ENCODE peak calls at places on chromosomes 11 and 22, in ten cellular contexts. Z is fibroblast of lung, C is GM13977, F is heart right ventricle, O is RWPE1, L is HCT116, W is cardiac muscle cell, K is sigmoid colon, T is lower leg skin, U is Peyer's patch. S is an unnamed sample.

GRCh38 chr11:46149342-46149741 is 28.1 kb upstream of the PHF21A start:
- DNase-seq in W (no peak), Z (no peak), K (no peak), U (no peak), T (no peak), O (no peak), C (no peak), F (no peak), L (no peak), S (no peak)

GRCh38 chr11:75259711-75260110 is 19.1 kb downstream of the TPBGL start:
- DNase-seq in C (no peak), O (no peak), K (peak), L (no peak), Z (no peak), F (no peak), W (no peak), T (peak), U (no peak), S (no peak)

GRCh38 chr11:2382927-2383822 is 6.1 kb downstream of the CD81 start:
- DNase-seq in F (peak), K (peak), U (peak), Z (peak), O (no peak), T (no peak), W (peak), C (no peak), L (no peak), S (no peak)

GRCh38 chr11:122186439-122187080 is 70.5 kb upstream of the BLID start:
- DNase-seq in K (no peak), U (no peak), W (no peak), C (no peak), L (peak), F (no peak), O (peak), T (no peak), Z (peak), S (no peak)

GRCh38 chr11:133835258-133836075 is 9.8 kb downstream of the SPATA19 start:
- DNase-seq in W (peak), F (peak), L (peak), T (peak), Z (peak), C (peak), O (peak), K (no peak), U (no peak), S (peak)

GRCh38 chr11:116851631-116852030 is 14.2 kb upstream of the APOA1 start:
- DNase-seq in W (no peak), Z (no peak), C (no peak), O (no peak), U (peak), K (no peak), L (no peak), F (no peak), T (no peak), S (peak)

GRCh38 chr11:128323381-128323780 is 264.0 kb downstream of the ETS1 start:
- DNase-seq in F (peak), O (no peak), K (no peak), C (peak), U (no peak), Z (peak), T (no peak), L (no peak), W (peak), S (peak)

GRCh38 chr22:27851974-27852713 is 50.6 kb upstream of the MN1 start:
- DNase-seq in O (no peak), T (no peak), C (no peak), K (peak), U (no peak), Z (no peak), F (no peak), L (no peak), W (no peak), S (no peak)

GRCh38 chr11:6733326-6734030 is 38.3 kb downstream of the OR2AG2 start:
- DNase-seq in T (no peak), W (no peak), K (no peak), Z (no peak), O (no peak), C (no peak), U (no peak), L (no peak), F (no peak), S (no peak)

GRCh38 chr22:22955866-22956535 is 68.4 kb downstream of the IGLL5 start:
- DNase-seq in W (peak), T (peak), F (peak), U (peak), K (peak), Z (peak), L (peak), O (peak), C (no peak), S (peak)

GRCh38 chr11:117908959-117909610 is 20.1 kb downstream of the TMPRSS13 start:
- DNase-seq in O (no peak), F (no peak), U (no peak), K (no peak), C (no peak), L (no peak), W (peak), T (peak), Z (no peak), S (peak)

GRCh38 chr11:82315093-82315492 is 418.6 kb downstream of the FAM181B start:
- DNase-seq in T (no peak), Z (no peak), F (no peak), W (peak), L (no peak), K (peak), C (peak), O (peak), U (no peak), S (peak)

GRCh38 chr11:68042219-68043028 is 3.6 kb downstream of the TCIRG1 start:
- DNase-seq in W (no peak), C (no peak), Z (no peak), U (no peak), K (peak), T (no peak), O (no peak), F (no peak), L (no peak), S (no peak)

GRCh38 chr22:49820984-49821383 is 6.7 kb downstream of the BRD1 start:
- DNase-seq in U (no peak), T (no peak), F (no peak), O (no peak), L (no peak), Z (no peak), W (no peak), K (no peak), C (no peak), S (no peak)

GRCh38 chr22:38412435-38413084 is 42.4 kb downstream of the KCNJ4 start:
- DNase-seq in C (peak), Z (no peak), K (peak), F (no peak), L (no peak), W (no peak), O (peak), T (peak), U (no peak), S (peak)

GRCh38 chr11:44805152-44805461 is 78.3 kb downstream of the TSPAN18 start:
- DNase-seq in C (no peak), K (no peak), O (no peak), L (no peak), F (no peak), U (no peak), T (no peak), W (no peak), Z (no peak), S (no peak)

GRCh38 chr11:75352417-75353206 is 1.2 kb upstream of the ARRB1 start:
- DNase-seq in L (no peak), T (no peak), C (peak), K (peak), W (no peak), F (no peak), U (peak), O (no peak), Z (no peak), S (peak)

GRCh38 chr11:117505285-117505970 is 177.8 kb downstream of the CEP164 start:
- DNase-seq in W (no peak), Z (no peak), F (no peak), C (no peak), L (no peak), O (no peak), K (no peak), T (no peak), U (no peak), S (no peak)

DNA sequence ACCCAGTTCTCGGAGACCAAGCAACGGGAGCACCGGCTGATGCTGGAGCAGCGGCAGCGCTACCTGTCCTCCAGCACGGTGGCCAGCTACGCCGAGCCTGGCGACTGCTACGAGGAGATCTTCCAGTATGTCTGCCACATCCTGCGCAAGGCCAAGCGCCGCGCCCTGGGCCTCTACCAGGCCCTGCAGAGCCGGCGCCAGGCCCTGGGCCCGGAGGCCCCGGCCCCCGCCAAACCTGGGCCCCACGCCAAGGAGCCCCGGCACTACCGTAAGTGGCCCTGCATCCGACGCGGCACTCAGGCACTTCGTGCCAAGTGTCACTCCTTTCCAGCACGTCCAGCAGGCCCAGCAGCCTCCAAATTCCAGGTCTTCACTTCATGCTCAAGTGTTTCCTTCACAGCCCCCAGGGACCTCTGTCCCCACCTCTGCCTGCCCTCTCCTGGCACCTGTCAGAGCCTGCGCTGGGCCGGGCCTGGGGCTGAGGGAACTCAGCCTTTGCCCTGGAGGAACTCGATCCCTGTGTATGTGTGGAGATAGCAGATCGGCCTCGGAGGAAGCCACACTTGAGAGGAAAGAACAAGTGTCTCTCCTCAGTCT is 76.2 kb downstream of the CACNA1I start:
- DNase-seq in W (peak), Z (no peak), C (no peak), U (no peak), K (no peak), O (no peak), L (no peak), F (no peak), T (no peak), S (no peak)
- TF ChIP-seq CTCF in W (no peak), Z (no peak), C (no peak), U (no peak), K (no peak), O (no peak), L (no peak), F (no peak), T (no peak), S (no peak)

GRCh38 chr11:3849297-3849874 is 6.1 kb upstream of the STIM1 start:
- DNase-seq in K (no peak), W (peak), U (no peak), F (peak), C (peak), T (no peak), O (peak), L (no peak), Z (peak), S (peak)
- TF ChIP-seq CTCF in K (peak), W (peak), U (peak), F (peak), C (peak), T (no peak), O (peak), L (peak), Z (peak), S (peak)

DNA sequence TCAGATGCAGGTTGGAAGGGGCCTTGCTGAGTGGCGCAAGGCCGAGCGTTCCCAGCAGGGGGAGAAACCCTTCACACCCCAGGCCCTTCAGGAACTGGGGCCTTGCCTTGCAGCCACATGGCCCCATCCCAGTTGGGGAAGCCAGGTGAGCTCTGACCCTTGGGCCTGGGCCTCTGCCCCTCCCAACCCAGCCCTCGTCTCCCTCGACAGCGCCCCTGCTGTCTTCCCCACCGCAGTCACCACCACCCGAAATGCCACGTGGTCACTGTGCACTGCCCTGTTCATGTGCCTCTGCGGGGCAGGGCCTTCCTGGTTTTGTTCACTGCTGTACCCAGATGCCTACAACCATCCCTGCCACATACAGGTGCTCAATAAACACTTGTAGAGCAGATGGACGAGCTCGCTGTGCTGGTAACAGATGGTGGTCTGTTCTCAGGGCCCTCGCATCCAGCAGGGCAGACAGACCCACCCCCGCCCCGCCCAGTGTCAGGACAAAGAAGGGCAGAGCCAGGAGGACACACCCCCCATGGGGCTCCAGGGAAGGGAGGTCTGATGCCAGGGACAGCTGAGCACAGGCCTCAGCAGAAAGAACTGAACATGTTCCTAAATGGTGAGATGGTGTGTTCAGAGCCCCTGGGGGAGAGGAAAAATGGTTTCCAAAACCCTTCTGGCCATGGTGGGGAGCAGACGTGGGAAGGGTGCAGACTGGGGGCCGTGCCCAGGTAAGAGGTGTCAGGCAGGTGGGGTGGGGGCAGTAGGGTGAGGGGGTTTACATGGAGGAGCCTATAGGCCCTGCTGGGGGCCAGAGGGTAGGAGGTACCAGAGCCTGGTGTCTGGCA is 3.7 kb downstream of the POLR2L start:
- DNase-seq in K (no peak), W (no peak), O (no peak), T (no peak), F (no peak), C (no peak), L (no peak), U (no peak), Z (no peak), S (no peak)
- TF ChIP-seq CTCF in K (no peak), W (peak), O (no peak), T (no peak), F (no peak), C (no peak), L (no peak), U (peak), Z (no peak), S (no peak)

GRCh38 chr11:57312511-57313021 is 12.2 kb downstream of the TNKS1BP1 start:
- DNase-seq in U (no peak), Z (no peak), O (no peak), C (no peak), T (no peak), F (no peak), W (no peak), K (peak), L (no peak), S (no peak)
- TF ChIP-seq CTCF in U (no peak), Z (no peak), O (no peak), C (no peak), T (no peak), F (no peak), W (no peak), K (no peak), L (no peak), S (no peak)